ENCODE peak calls at places on chromosomes 1 and 21, in seven cellular contexts. One of them, this sample, is unnamed.

GRCh38 chr1:49435291-49435690 is 588.5 kb downstream of the AGBL4 start:
- DNase-seq in SK-N-SH: no peak
- DNase-seq in pancreas: no peak
- DNase-seq in fibroblast of pulmonary artery: no peak
- DNase-seq in HFF-Myc: no peak
- DNase-seq in cardiac muscle cell: no peak
- DNase-seq in chondrocyte: no peak
- DNase-seq in this sample: no peak

GRCh38 chr1:18808561-18808960 is 50.9 kb downstream of the TAS1R2 start:
- DNase-seq in pancreas: no peak
- DNase-seq in HFF-Myc: no peak
- DNase-seq in cardiac muscle cell: no peak
- DNase-seq in chondrocyte: no peak
- DNase-seq in SK-N-SH: no peak
- DNase-seq in fibroblast of pulmonary artery: no peak
- DNase-seq in this sample: no peak

GRCh38 chr1:168112673-168113305 is 23.9 kb downstream of the GPR161 start:
- DNase-seq in pancreas: peak
- DNase-seq in fibroblast of pulmonary artery: peak
- DNase-seq in cardiac muscle cell: peak
- DNase-seq in SK-N-SH: no peak
- DNase-seq in HFF-Myc: peak
- DNase-seq in chondrocyte: no peak
- DNase-seq in this sample: no peak

GRCh38 chr1:240888039-240888786 is 276.3 kb upstream of the GREM2 start:
- DNase-seq in chondrocyte: no peak
- DNase-seq in fibroblast of pulmonary artery: peak
- DNase-seq in SK-N-SH: peak
- DNase-seq in cardiac muscle cell: no peak
- DNase-seq in pancreas: peak
- DNase-seq in HFF-Myc: no peak
- DNase-seq in this sample: no peak

GRCh38 chr1:160171978-160172377 is 18.4 kb upstream of the CASQ1 start:
- DNase-seq in cardiac muscle cell: no peak
- DNase-seq in HFF-Myc: no peak
- DNase-seq in SK-N-SH: no peak
- DNase-seq in chondrocyte: no peak
- DNase-seq in fibroblast of pulmonary artery: no peak
- DNase-seq in pancreas: no peak
- DNase-seq in this sample: no peak

GRCh38 chr1:163842546-163842945 is 520.8 kb downstream of the NUF2 start:
- DNase-seq in fibroblast of pulmonary artery: no peak
- DNase-seq in SK-N-SH: no peak
- DNase-seq in chondrocyte: no peak
- DNase-seq in HFF-Myc: peak
- DNase-seq in pancreas: no peak
- DNase-seq in cardiac muscle cell: no peak
- DNase-seq in this sample: no peak

GRCh38 chr21:27134513-27134912 is 167.6 kb upstream of the ADAMTS5 start:
- DNase-seq in fibroblast of pulmonary artery: peak
- DNase-seq in pancreas: no peak
- DNase-seq in chondrocyte: no peak
- DNase-seq in cardiac muscle cell: peak
- DNase-seq in HFF-Myc: peak
- DNase-seq in SK-N-SH: peak
- DNase-seq in this sample: no peak

GRCh38 chr1:117657031-117657430 is 51.2 kb downstream of the TENT5C start:
- DNase-seq in pancreas: no peak
- DNase-seq in HFF-Myc: peak
- DNase-seq in cardiac muscle cell: peak
- DNase-seq in chondrocyte: no peak
- DNase-seq in fibroblast of pulmonary artery: peak
- DNase-seq in SK-N-SH: no peak
- DNase-seq in this sample: no peak

GRCh38 chr1:14660795-14661194 is 62.3 kb downstream of the KAZN start:
- DNase-seq in chondrocyte: no peak
- DNase-seq in pancreas: no peak
- DNase-seq in HFF-Myc: no peak
- DNase-seq in SK-N-SH: no peak
- DNase-seq in cardiac muscle cell: no peak
- DNase-seq in fibroblast of pulmonary artery: peak
- DNase-seq in this sample: no peak

GRCh38 chr1:119720866-119721440 is 9.2 kb downstream of the PHGDH start:
- DNase-seq in fibroblast of pulmonary artery: no peak
- DNase-seq in cardiac muscle cell: no peak
- DNase-seq in SK-N-SH: no peak
- DNase-seq in pancreas: peak
- DNase-seq in chondrocyte: no peak
- DNase-seq in HFF-Myc: no peak
- DNase-seq in this sample: no peak

GRCh38 chr1:10530281-10530740 is 55.6 kb downstream of the PEX14 start:
- DNase-seq in chondrocyte: no peak
- DNase-seq in cardiac muscle cell: peak
- DNase-seq in HFF-Myc: no peak
- DNase-seq in fibroblast of pulmonary artery: peak
- DNase-seq in pancreas: peak
- DNase-seq in SK-N-SH: peak
- DNase-seq in this sample: peak

GRCh38 chr1:197911172-197911856 is 5.9 kb upstream of the LHX9 start:
- DNase-seq in pancreas: no peak
- DNase-seq in SK-N-SH: peak
- DNase-seq in chondrocyte: no peak
- DNase-seq in cardiac muscle cell: no peak
- DNase-seq in HFF-Myc: no peak
- DNase-seq in fibroblast of pulmonary artery: no peak
- DNase-seq in this sample: no peak

GRCh38 chr1:59699227-59699847 is 115.4 kb upstream of the HOOK1 start:
- DNase-seq in SK-N-SH: peak
- DNase-seq in fibroblast of pulmonary artery: peak
- DNase-seq in cardiac muscle cell: peak
- DNase-seq in pancreas: peak
- DNase-seq in HFF-Myc: no peak
- DNase-seq in chondrocyte: no peak
- DNase-seq in this sample: no peak

GRCh38 chr1:72013161-72013560 is 269.2 kb downstream of the NEGR1 start:
- DNase-seq in cardiac muscle cell: no peak
- DNase-seq in HFF-Myc: no peak
- DNase-seq in chondrocyte: no peak
- DNase-seq in SK-N-SH: no peak
- DNase-seq in fibroblast of pulmonary artery: no peak
- DNase-seq in pancreas: no peak
- DNase-seq in this sample: no peak

GRCh38 chr1:207032528-207033017 is at the start of gene C1orf116:
- DNase-seq in pancreas: peak
- DNase-seq in HFF-Myc: no peak
- DNase-seq in cardiac muscle cell: no peak
- DNase-seq in chondrocyte: no peak
- DNase-seq in SK-N-SH: no peak
- DNase-seq in fibroblast of pulmonary artery: no peak
- DNase-seq in this sample: no peak

DNA sequence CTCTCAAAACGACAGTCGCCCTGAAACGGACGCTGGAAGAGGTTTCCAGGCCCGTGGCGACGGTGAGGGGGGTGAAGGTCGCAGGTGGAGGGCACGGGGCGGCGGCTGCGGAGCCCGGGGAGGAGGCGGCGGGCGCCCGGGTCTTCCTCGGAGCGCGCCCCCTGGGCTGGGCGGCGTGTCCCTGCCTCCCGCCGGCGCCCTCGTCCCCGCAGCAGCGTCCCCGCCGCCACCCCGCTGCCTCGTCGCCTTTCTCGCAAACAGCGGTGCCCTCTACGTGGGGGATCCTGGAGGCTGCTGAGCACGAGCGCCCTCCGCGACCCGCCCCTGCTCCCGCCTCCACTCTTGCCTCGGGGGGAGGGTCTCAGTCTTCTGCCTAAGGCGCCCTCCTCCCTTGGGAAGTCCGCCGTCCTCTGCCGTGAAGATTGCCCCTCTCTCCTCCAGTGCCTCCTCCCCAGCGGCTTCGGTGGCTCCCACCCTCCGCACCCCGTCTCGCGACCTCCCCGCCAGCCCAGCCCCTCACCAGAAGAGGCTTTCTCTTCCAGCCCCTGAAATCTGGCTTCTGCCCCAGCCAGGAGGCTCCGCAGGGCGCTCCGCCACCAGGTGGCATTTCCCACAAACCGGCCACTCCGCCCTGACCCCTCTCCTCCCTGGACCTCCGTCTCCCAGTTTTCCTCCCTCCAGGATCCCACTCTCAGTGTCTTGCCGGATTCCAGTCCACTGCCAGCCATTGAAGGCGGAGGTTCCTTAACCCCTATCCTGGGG is 227.4 kb downstream of the SDCCAG8 start:
- DNase-seq in fibroblast of pulmonary artery: no peak
- DNase-seq in SK-N-SH: peak
- DNase-seq in HFF-Myc: no peak
- DNase-seq in chondrocyte: no peak
- DNase-seq in cardiac muscle cell: no peak
- DNase-seq in pancreas: no peak
- DNase-seq in this sample: no peak
- TF ChIP-seq CTCF in fibroblast of pulmonary artery: no peak
- TF ChIP-seq CTCF in SK-N-SH: no peak
- TF ChIP-seq CTCF in HFF-Myc: peak
- TF ChIP-seq CTCF in chondrocyte: peak
- TF ChIP-seq CTCF in cardiac muscle cell: peak
- TF ChIP-seq CTCF in pancreas: no peak
- TF ChIP-seq CTCF in this sample: peak

DNA sequence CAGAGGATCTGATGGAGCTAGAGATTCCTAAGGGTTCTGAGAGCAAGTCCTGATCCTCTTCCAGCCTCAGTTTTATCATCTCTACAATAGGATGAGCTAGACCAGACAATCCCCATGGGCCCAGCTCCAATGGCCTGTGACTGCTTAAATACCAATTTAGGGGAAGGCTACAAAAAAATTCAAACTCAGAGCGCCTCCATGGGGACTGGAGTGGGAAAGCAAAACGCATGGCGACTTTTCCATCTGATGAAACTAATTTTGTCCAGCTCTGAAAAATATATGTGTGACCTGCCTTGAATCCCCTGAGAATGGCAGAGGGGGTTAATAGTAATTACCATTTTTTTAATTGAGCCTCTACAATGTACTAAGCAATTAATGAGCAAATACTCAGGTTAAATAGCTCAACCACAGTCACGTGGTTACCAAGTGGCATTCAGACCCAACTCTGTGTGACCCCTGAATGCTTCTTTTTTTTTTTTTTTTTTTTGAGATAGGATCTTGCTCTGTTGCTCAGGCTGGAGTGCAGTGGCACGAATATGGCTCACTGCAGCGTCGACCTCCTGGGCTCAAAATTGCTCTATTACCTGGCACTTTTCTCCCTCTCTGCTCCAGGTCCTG is 8.4 kb downstream of the EXTL1 start:
- DNase-seq in chondrocyte: no peak
- DNase-seq in HFF-Myc: no peak
- DNase-seq in pancreas: no peak
- DNase-seq in fibroblast of pulmonary artery: no peak
- DNase-seq in SK-N-SH: no peak
- DNase-seq in cardiac muscle cell: no peak
- DNase-seq in this sample: no peak
- TF ChIP-seq CTCF in chondrocyte: peak
- TF ChIP-seq CTCF in HFF-Myc: no peak
- TF ChIP-seq CTCF in pancreas: no peak
- TF ChIP-seq CTCF in fibroblast of pulmonary artery: peak
- TF ChIP-seq CTCF in SK-N-SH: no peak
- TF ChIP-seq CTCF in cardiac muscle cell: no peak
- TF ChIP-seq CTCF in this sample: no peak

GRCh38 chr1:246284021-246284420 is 223.1 kb downstream of the SMYD3 start:
- DNase-seq in fibroblast of pulmonary artery: no peak
- DNase-seq in SK-N-SH: no peak
- DNase-seq in HFF-Myc: peak
- DNase-seq in cardiac muscle cell: peak
- DNase-seq in pancreas: no peak
- DNase-seq in chondrocyte: no peak
- DNase-seq in this sample: no peak

GRCh38 chr1:246281639-246282038 is 225.4 kb downstream of the SMYD3 start:
- DNase-seq in cardiac muscle cell: no peak
- DNase-seq in pancreas: no peak
- DNase-seq in HFF-Myc: no peak
- DNase-seq in chondrocyte: no peak
- DNase-seq in SK-N-SH: no peak
- DNase-seq in fibroblast of pulmonary artery: no peak
- DNase-seq in this sample: no peak

GRCh38 chr1:246281195-246281594 is 225.9 kb downstream of the SMYD3 start:
- DNase-seq in fibroblast of pulmonary artery: no peak
- DNase-seq in SK-N-SH: no peak
- DNase-seq in cardiac muscle cell: no peak
- DNase-seq in HFF-Myc: no peak
- DNase-seq in pancreas: no peak
- DNase-seq in chondrocyte: no peak
- DNase-seq in this sample: no peak

GRCh38 chr1:246279402-246279801 is 227.7 kb downstream of the SMYD3 start:
- DNase-seq in SK-N-SH: no peak
- DNase-seq in HFF-Myc: no peak
- DNase-seq in pancreas: no peak
- DNase-seq in fibroblast of pulmonary artery: no peak
- DNase-seq in cardiac muscle cell: no peak
- DNase-seq in chondrocyte: no peak
- DNase-seq in this sample: no peak

DNA sequence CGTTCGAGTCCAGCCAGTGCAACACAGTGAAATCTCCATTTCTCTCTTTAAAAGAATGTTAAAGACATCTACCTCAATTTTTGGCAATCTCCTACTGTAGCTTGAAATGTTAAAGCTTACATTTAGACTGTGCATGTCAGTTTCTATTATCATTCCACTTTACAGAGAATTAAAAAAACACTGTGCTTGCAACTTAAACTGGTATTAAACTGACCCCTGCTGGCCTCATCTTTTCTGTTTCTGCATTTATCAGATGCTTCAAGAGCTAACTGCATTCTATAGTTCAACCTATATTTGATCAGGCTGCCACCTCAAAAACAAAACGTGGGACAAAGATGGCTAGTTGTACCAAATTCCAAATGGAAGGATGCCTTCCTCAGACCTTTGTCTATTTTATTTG is 226.5 kb downstream of the SMYD3 start:
- DNase-seq in HFF-Myc: peak
- DNase-seq in pancreas: no peak
- DNase-seq in cardiac muscle cell: peak
- DNase-seq in SK-N-SH: peak
- DNase-seq in fibroblast of pulmonary artery: peak
- DNase-seq in chondrocyte: no peak
- DNase-seq in this sample: no peak
- TF ChIP-seq CTCF in HFF-Myc: no peak
- TF ChIP-seq CTCF in pancreas: no peak
- TF ChIP-seq CTCF in cardiac muscle cell: peak
- TF ChIP-seq CTCF in SK-N-SH: peak
- TF ChIP-seq CTCF in fibroblast of pulmonary artery: peak
- TF ChIP-seq CTCF in chondrocyte: peak
- TF ChIP-seq CTCF in this sample: no peak

GRCh38 chr21:43728467-43729390 is 9.8 kb downstream of the PDXK start:
- DNase-seq in HFF-Myc: peak
- DNase-seq in pancreas: peak
- DNase-seq in cardiac muscle cell: peak
- DNase-seq in chondrocyte: peak
- DNase-seq in fibroblast of pulmonary artery: peak
- DNase-seq in SK-N-SH: peak
- DNase-seq in this sample: peak
- TF ChIP-seq CTCF in HFF-Myc: peak
- TF ChIP-seq CTCF in pancreas: no peak
- TF ChIP-seq CTCF in cardiac muscle cell: peak
- TF ChIP-seq CTCF in chondrocyte: peak
- TF ChIP-seq CTCF in fibroblast of pulmonary artery: no peak
- TF ChIP-seq CTCF in SK-N-SH: peak
- TF ChIP-seq CTCF in this sample: peak

GRCh38 chr1:3954391-3955160 is 54.5 kb upstream of the C1orf174 start:
- DNase-seq in SK-N-SH: no peak
- DNase-seq in pancreas: no peak
- DNase-seq in cardiac muscle cell: no peak
- DNase-seq in fibroblast of pulmonary artery: no peak
- DNase-seq in HFF-Myc: no peak
- DNase-seq in chondrocyte: no peak
- DNase-seq in this sample: no peak
- TF ChIP-seq CTCF in SK-N-SH: no peak
- TF ChIP-seq CTCF in pancreas: no peak
- TF ChIP-seq CTCF in cardiac muscle cell: no peak
- TF ChIP-seq CTCF in fibroblast of pulmonary artery: no peak
- TF ChIP-seq CTCF in HFF-Myc: no peak
- TF ChIP-seq CTCF in chondrocyte: no peak
- TF ChIP-seq CTCF in this sample: no peak

This sample was measured in left ventricle myocardium inferior.